ENCODE peak calls at places on chromosomes 11 and 22, in seven cellular contexts. E is mesenchymal stem cell; Z is H9; J is CD8-positive, alpha-beta memory T cell; D is psoas muscle; S is adrenal gland; U is esophagus squamous epithelium. K is an unnamed sample. For H3K4me1, the result is how much of the 10 kb centered on the place peaks cover.

GRCh38 chr11:69620663-69621290 is 20.2 kb upstream of the CCND1 start:
- DNase-seq in E (no peak), Z (no peak), J (no peak), D (no peak), S (no peak), U (no peak), K (no peak)

GRCh38 chr11:65429069-65429681 is 6.6 kb downstream of the NEAT1 start:
- DNase-seq in E (peak), Z (no peak), J (no peak), D (no peak), S (peak), U (no peak), K (no peak)

GRCh38 chr22:36211237-36211881 is 9.8 kb upstream of the APOL4 start:
- DNase-seq in E (peak), Z (no peak), J (no peak), D (no peak), S (no peak), U (no peak), K (no peak)

GRCh38 chr11:57508341-57509170 is 6.9 kb downstream of the SLC43A1 start:
- DNase-seq in E (no peak), Z (no peak), J (no peak), D (no peak), S (no peak), U (no peak), K (no peak)

GRCh38 chr22:23277583-23278295 is 97.4 kb downstream of the BCR start:
- DNase-seq in E (no peak), Z (no peak), J (no peak), D (no peak), S (no peak), U (no peak), K (no peak)

GRCh38 chr11:106331163-106331562 is 253.7 kb downstream of the AASDHPPT start:
- DNase-seq in E (peak), Z (no peak), J (no peak), D (no peak), S (no peak), U (no peak), K (no peak)

GRCh38 chr11:68324695-68325094 is 12.3 kb downstream of the LRP5 start:
- DNase-seq in E (no peak), Z (no peak), J (no peak), D (no peak), S (no peak), U (no peak), K (no peak)

GRCh38 chr22:27201741-27202140 is 544.4 kb downstream of the MIAT start:
- DNase-seq in E (no peak), Z (no peak), J (no peak), D (no peak), S (no peak), U (no peak), K (no peak)

GRCh38 chr11:55726715-55727324 is 46.4 kb upstream of the OR5D13 start:
- DNase-seq in E (no peak), Z (no peak), J (no peak), D (no peak), S (no peak), U (no peak), K (no peak)

GRCh38 chr11:64642418-64642735 is 51.4 kb downstream of the SLC22A12 start:
- DNase-seq in E (no peak), Z (no peak), J (no peak), D (no peak), S (no peak), U (no peak), K (no peak)

GRCh38 chr11:74950374-74950969 is 1.4 kb downstream of the SPCS2 start:
- DNase-seq in E (no peak), Z (no peak), J (no peak), D (no peak), S (no peak), U (no peak), K (no peak)

GRCh38 chr11:73399159-73400090 is 23.2 kb downstream of the RELT start:
- DNase-seq in E (no peak), Z (no peak), J (no peak), D (no peak), S (no peak), U (no peak), K (no peak)

GRCh38 chr11:65415499-65416340 is 6.9 kb upstream of the NEAT1 start:
- DNase-seq in E (peak), Z (peak), J (no peak), D (no peak), S (no peak), U (no peak), K (peak)

GRCh38 chr22:31347251-31348008 is 1.3 kb upstream of the PATZ1 start:
- DNase-seq in E (peak), Z (peak), J (peak), D (peak), S (peak), U (no peak), K (peak)

GRCh38 chr11:10640308-10640707 is 53.2 kb downstream of the IRAG1 start:
- DNase-seq in E (no peak), Z (no peak), J (no peak), D (no peak), S (no peak), U (no peak), K (no peak)

GRCh38 chr11:10639350-10639749 is 54.2 kb downstream of the IRAG1 start:
- DNase-seq in E (no peak), Z (no peak), J (no peak), D (no peak), S (no peak), U (no peak), K (no peak)

GRCh38 chr11:10641314-10642206 is 52.0 kb downstream of the IRAG1 start:
- DNase-seq in E (no peak), Z (no peak), J (no peak), D (no peak), S (no peak), U (no peak), K (no peak)

GRCh38 chr11:10645212-10645795 is 48.3 kb downstream of the IRAG1 start:
- DNase-seq in E (no peak), Z (no peak), J (no peak), D (no peak), S (no peak), U (no peak), K (no peak)

DNA sequence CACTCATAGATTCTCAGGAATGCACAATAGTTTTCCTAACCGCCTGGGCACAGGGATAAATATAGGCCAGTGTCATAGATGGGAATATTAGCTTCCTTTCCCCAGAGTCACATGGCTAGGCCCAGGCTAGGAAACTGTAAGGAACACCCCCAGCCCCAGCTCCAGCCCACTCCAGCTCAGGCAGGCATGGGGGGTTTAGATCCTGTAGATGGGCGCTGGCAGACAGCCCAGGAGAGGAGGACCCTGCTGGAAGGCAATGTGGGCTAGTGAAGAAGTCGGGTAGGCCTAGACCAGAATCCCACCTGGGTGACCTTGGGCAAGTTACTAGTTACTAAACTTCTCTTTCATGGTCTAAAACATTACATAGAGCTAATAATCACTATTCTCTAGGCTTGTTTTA is 51.3 kb downstream of the IRAG1 start:
- DNase-seq in E (peak), Z (no peak), J (no peak), D (no peak), S (no peak), U (no peak), K (no peak)
- H3K27ac ChIP-seq in E (no peak), Z (no peak), J (no peak), D (no peak), S (no peak), U (peak), K (no peak)

DNA sequence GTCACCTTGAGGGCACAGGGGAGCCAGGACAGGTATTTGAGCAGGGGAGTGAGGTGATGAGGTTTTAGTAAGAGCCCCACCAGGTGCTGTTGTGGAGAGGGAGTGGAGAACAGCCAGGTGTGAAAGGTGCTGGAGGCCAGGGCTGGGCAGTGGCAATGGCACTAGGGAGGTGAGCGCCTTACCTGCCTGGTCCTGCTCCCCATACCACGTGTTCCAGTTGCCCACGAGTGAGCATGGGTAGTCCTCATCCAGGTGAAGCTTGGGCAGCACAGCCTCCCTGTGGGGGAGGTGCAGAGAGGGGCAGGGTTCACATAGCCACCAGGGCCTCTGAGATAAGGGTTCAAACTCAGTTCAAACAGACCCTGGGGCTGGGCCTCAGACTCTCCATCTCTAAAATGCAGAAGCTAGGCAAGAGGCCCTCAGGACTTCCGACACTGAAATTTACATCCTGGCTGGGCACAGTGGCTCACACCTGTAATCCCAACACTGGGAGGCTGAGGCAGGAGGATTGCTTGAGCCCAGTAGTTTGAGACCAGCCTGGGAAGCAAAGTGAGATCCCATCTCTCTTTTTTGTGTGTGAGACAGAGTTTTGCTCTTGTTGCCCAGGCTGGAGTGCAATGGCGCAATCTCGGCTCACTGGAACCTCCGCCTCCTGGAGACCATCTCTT is 11.8 kb downstream of the NIPSNAP1 start:
- DNase-seq in E (no peak), Z (no peak), J (no peak), D (no peak), S (no peak), U (no peak), K (no peak)
- H3K4me1 ChIP-seq in E (under half), Z (under half), J (under half), D (under half), S (under half), U (under half), K (under half)

GRCh38 chr11:117814204-117814765 is 10.3 kb downstream of the FXYD2 start:
- DNase-seq in E (no peak), Z (no peak), J (no peak), D (no peak), S (no peak), U (no peak), K (no peak)
- H3K27ac ChIP-seq in E (peak), Z (no peak), J (no peak), D (no peak), S (no peak), U (peak), K (peak)

GRCh38 chr11:2687223-2687530 is 12.6 kb downstream of the KCNQ1OT1 start:
- DNase-seq in E (no peak), Z (no peak), J (no peak), D (peak), S (no peak), U (no peak), K (no peak)

GRCh38 chr11:2689551-2690260 is 10.1 kb downstream of the KCNQ1OT1 start:
- DNase-seq in E (no peak), Z (no peak), J (no peak), D (peak), S (peak), U (no peak), K (peak)

GRCh38 chr11:2688381-2689231 is 11.2 kb downstream of the KCNQ1OT1 start:
- DNase-seq in E (no peak), Z (no peak), J (no peak), D (peak), S (peak), U (no peak), K (no peak)

GRCh38 chr11:2686360-2687222 is 13.2 kb downstream of the KCNQ1OT1 start:
- DNase-seq in E (no peak), Z (no peak), J (no peak), D (peak), S (peak), U (no peak), K (no peak)

GRCh38 chr11:2687782-2688191 is 12.0 kb downstream of the KCNQ1OT1 start:
- DNase-seq in E (no peak), Z (peak), J (no peak), D (peak), S (peak), U (no peak), K (no peak)
- H3K4me1 ChIP-seq in E (half or more), Z (under half), J (under half), D (under half), S (half or more), U (under half), K (under half)

GRCh38 chr22:43754176-43754575 is 57.9 kb downstream of the EFCAB6 start:
- DNase-seq in E (no peak), Z (no peak), J (no peak), D (no peak), S (no peak), U (no peak), K (no peak)
- H3K27ac ChIP-seq in E (no peak), Z (no peak), J (no peak), D (no peak), S (no peak), U (no peak), K (no peak)

GRCh38 chr22:49948958-49949913 is 11.3 kb upstream of the PIM3 start:
- DNase-seq in E (no peak), Z (no peak), J (no peak), D (no peak), S (no peak), U (no peak), K (peak)

GRCh38 chr22:49948116-49948515 is 12.5 kb upstream of the PIM3 start:
- DNase-seq in E (no peak), Z (peak), J (no peak), D (no peak), S (no peak), U (no peak), K (no peak)

GRCh38 chr22:49947296-49947622 is 13.3 kb upstream of the PIM3 start:
- DNase-seq in E (no peak), Z (no peak), J (no peak), D (no peak), S (no peak), U (no peak), K (no peak)

GRCh38 chr22:49949914-49950292 is 10.7 kb upstream of the PIM3 start:
- DNase-seq in E (no peak), Z (no peak), J (no peak), D (no peak), S (no peak), U (no peak), K (no peak)

DNA sequence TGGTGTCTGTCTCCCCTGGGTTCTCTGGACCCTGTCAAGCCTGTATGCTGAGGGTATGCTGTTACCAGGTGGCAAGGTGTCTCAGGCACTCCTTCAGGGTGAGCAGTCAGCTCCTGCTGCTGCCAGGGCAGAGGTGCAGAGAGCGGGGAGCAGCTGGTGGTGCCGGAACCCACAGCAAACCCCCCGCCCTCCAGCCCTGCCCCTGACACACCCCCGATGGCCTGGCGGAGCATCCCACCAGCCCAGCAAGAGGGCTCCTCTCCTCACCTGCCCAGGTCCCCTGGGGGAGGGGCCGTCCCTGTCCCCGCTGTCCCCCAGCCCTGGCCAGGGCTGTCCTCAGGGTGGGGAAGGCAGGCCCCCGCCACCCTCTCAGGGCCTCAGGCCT is 12.0 kb upstream of the PIM3 start:
- DNase-seq in E (no peak), Z (no peak), J (no peak), D (no peak), S (no peak), U (no peak), K (no peak)
- H3K4me1 ChIP-seq in E (under half), Z (under half), J (under half), D (under half), S (under half), U (half or more), K (half or more)

GRCh38 chr11:8381871-8382396 is 118.3 kb upstream of the LMO1 start:
- DNase-seq in E (no peak), Z (no peak), J (no peak), D (no peak), S (no peak), U (no peak), K (no peak)
- H3K27ac ChIP-seq in E (no peak), Z (no peak), J (no peak), D (no peak), S (no peak), U (peak), K (no peak)

DNA sequence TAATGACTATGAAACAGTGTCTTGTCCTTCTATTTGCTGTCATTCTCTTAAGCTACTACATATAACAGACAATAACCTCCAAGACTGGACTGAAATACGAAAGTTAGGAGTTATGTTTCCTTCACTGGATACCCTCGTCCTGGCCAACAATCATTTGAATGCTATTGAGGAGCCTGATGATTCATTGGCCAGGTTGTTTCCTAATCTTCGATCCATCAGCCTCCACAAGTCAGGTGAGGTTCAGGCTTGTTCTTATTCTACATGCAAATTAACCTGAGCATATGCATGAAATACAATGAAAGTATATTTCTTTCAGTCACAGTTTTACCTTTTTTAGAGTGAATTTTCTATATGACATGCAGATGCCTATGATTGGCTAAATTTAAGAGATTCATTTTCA is 31.2 kb downstream of the TBCEL start:
- DNase-seq in E (no peak), Z (no peak), J (no peak), D (no peak), S (no peak), U (no peak), K (no peak)
- H3K4me1 ChIP-seq in E (under half), Z (under half), J (under half), D (under half), S (under half), U (under half), K (under half)

GRCh38 chr11:134391656-134392055 is 20.4 kb downstream of the B3GAT1 start:
- DNase-seq in E (no peak), Z (no peak), J (no peak), D (no peak), S (no peak), U (no peak), K (no peak)

GRCh38 chr11:134393638-134394037 is 18.4 kb downstream of the B3GAT1 start:
- DNase-seq in E (no peak), Z (no peak), J (no peak), D (no peak), S (no peak), U (no peak), K (peak)

GRCh38 chr11:134395002-134395401 is 17.0 kb downstream of the B3GAT1 start:
- DNase-seq in E (no peak), Z (no peak), J (no peak), D (no peak), S (no peak), U (no peak), K (no peak)

GRCh38 chr11:134392953-134393615 is 19.0 kb downstream of the B3GAT1 start:
- DNase-seq in E (no peak), Z (no peak), J (no peak), D (no peak), S (no peak), U (no peak), K (no peak)

DNA sequence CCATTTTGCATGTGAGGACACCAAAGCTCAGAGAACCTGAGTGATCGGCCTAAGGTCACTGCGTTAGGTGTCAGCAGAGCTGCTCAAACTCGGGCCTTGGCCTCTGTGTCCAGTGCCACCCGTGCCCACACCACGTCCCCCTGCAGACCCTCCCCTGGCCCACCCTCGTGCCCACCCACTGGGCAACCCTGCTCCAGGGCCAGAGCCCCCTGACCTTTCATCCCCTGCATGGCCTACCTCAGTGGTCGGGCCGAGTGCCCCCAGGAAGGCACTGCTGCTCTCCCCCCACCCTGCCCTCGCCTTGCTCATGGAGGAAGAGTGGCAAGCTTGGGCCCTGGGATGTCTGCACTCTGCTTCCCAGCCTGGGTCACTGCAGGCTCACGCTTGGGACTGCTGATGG is 17.7 kb downstream of the B3GAT1 start:
- DNase-seq in E (no peak), Z (no peak), J (no peak), D (no peak), S (no peak), U (no peak), K (no peak)
- H3K27ac ChIP-seq in E (no peak), Z (no peak), J (no peak), D (no peak), S (no peak), U (no peak), K (no peak)

GRCh38 chr11:1838426-1839131 is at the start of gene TNNI2:
- DNase-seq in E (no peak), Z (no peak), J (no peak), D (peak), S (peak), U (no peak), K (peak)

GRCh38 chr11:1840780-1841480 is 2.1 kb downstream of the TNNI2 start:
- DNase-seq in E (no peak), Z (no peak), J (no peak), D (peak), S (peak), U (no peak), K (no peak)

GRCh38 chr11:1839924-1840779 is 1.4 kb downstream of the TNNI2 start:
- DNase-seq in E (no peak), Z (no peak), J (no peak), D (peak), S (peak), U (no peak), K (peak)

GRCh38 chr11:1838077-1838425 is 730 bp upstream of the TNNI2 start:
- DNase-seq in E (no peak), Z (no peak), J (no peak), D (no peak), S (no peak), U (no peak), K (no peak)

DNA sequence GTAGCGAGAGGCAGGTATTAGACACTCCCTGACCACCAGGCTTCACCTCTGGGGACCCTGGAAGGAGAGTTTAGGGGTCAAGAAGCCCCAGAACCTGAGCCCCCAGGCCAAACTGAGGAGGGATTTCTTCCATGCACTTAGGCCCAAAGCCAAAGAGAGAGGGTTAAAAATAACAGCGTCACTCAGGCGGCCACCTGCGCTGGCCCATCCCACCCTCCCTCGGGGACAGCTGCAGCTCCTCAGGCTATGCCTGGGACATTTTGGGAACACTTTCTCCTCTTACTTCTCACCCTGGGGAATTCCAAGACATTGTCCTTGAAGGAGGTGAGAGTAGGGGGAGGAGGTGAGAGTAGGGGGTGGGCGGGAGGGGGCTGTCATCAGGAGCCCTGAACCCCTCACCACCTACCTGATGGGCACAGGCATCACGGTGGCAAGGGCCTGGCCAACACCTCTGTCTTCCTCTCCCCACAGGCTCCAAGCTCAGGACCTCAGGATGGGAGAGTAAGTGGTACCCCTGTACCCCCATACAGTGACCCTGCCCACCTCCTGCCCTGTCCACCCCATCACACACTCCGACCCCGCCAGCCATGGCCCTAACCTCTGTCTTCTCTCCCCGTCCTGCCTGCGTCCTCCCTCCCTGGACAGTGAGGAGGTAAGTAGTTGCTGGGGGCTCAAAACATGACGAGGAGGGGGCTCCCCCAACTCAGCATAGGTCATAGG is 583 bp downstream of the TNNI2 start:
- DNase-seq in E (no peak), Z (no peak), J (no peak), D (peak), S (peak), U (no peak), K (peak)
- H3K4me1 ChIP-seq in E (under half), Z (under half), J (under half), D (under half), S (under half), U (under half), K (half or more)